ENCODE peak calls at places on chromosomes 2 and 18, in six cellular contexts. B is adrenal gland; N is type B pancreatic cell; G is T-helper 9 cell; R is Right ventricle myocardium inferior; S is naive thymus-derived CD8-positive, alpha-beta T cell. V is an unnamed sample.

GRCh38 chr2:128798502-128799283 is 480.0 kb upstream of the HS6ST1 start:
- DNase-seq in B (no peak), N (peak), G (no peak), R (no peak), S (no peak), V (no peak)

GRCh38 chr18:57901819-57902600 is 98.9 kb upstream of the ATP8B1 start:
- DNase-seq in B (no peak), N (no peak), G (no peak), R (no peak), S (no peak), V (no peak)

GRCh38 chr2:235458839-235459273 is 35.0 kb upstream of the AGAP1 start:
- DNase-seq in B (peak), N (no peak), G (no peak), R (no peak), S (no peak), V (no peak)

GRCh38 chr2:59458862-59459261 is 1094.6 kb downstream of the BCL11A start:
- DNase-seq in B (no peak), N (no peak), G (no peak), R (no peak), S (no peak), V (no peak)

GRCh38 chr2:74297391-74297790 is 45.8 kb downstream of the SLC4A5 start:
- DNase-seq in B (no peak), N (no peak), G (no peak), R (no peak), S (no peak), V (no peak)

GRCh38 chr18:44939037-44939665 is 258.5 kb downstream of the SETBP1 start:
- DNase-seq in B (no peak), N (no peak), G (no peak), R (no peak), S (no peak), V (no peak)

GRCh38 chr2:40103163-40103562 is 324.1 kb upstream of the THUMPD2 start:
- DNase-seq in B (no peak), N (no peak), G (no peak), R (no peak), S (no peak), V (no peak)

GRCh38 chr2:157625311-157625710 is 3.4 kb downstream of the ACVR1C start:
- DNase-seq in B (no peak), N (no peak), G (no peak), R (no peak), S (peak), V (no peak)

GRCh38 chr2:158321264-158321663 is 135.3 kb downstream of the CCDC148 start:
- DNase-seq in B (peak), N (no peak), G (no peak), R (no peak), S (no peak), V (no peak)

GRCh38 chr2:25177369-25177641 is 8.9 kb upstream of the POMC start:
- DNase-seq in B (no peak), N (no peak), G (no peak), R (no peak), S (no peak), V (no peak)

GRCh38 chr2:230614913-230615332 is 97.7 kb upstream of the CAB39 start:
- DNase-seq in B (no peak), N (no peak), G (no peak), R (no peak), S (no peak), V (no peak)

GRCh38 chr2:145199052-145199451 is 679.1 kb upstream of the ZEB2 start:
- DNase-seq in B (no peak), N (no peak), G (no peak), R (no peak), S (no peak), V (no peak)

GRCh38 chr18:6366776-6367175 is 47.9 kb downstream of the L3MBTL4 start:
- DNase-seq in B (no peak), N (no peak), G (no peak), R (no peak), S (no peak), V (no peak)

GRCh38 chr2:37634914-37635358 is 36.5 kb downstream of the CDC42EP3 start:
- DNase-seq in B (no peak), N (no peak), G (no peak), R (no peak), S (no peak), V (no peak)

GRCh38 chr2:11938196-11938595 is 191.8 kb downstream of the LPIN1 start:
- DNase-seq in B (no peak), N (no peak), G (no peak), R (peak), S (no peak), V (peak)

GRCh38 chr2:207836526-207837133 is 66.9 kb upstream of the FZD5 start:
- DNase-seq in B (peak), N (no peak), G (no peak), R (no peak), S (no peak), V (peak)

GRCh38 chr2:59425292-59425691 is 1128.2 kb downstream of the BCL11A start:
- DNase-seq in B (no peak), N (no peak), G (no peak), R (no peak), S (no peak), V (no peak)

GRCh38 chr2:206257345-206257744 is 17.1 kb upstream of the ZDBF2 start:
- DNase-seq in B (no peak), N (no peak), G (no peak), R (no peak), S (no peak), V (no peak)

GRCh38 chr18:57107141-57107832 is 39.6 kb upstream of the BOD1L2 start:
- DNase-seq in B (no peak), N (no peak), G (no peak), R (no peak), S (peak), V (no peak)

GRCh38 chr2:229661478-229661877 is 52.9 kb downstream of the DNER start:
- DNase-seq in B (no peak), N (no peak), G (no peak), R (no peak), S (no peak), V (no peak)

GRCh38 chr2:26652361-26653041 is 11.3 kb upstream of the CIB4 start:
- DNase-seq in B (peak), N (no peak), G (no peak), R (no peak), S (no peak), V (no peak)

GRCh38 chr2:86072271-86072858 is 33.3 kb downstream of the POLR1A start:
- DNase-seq in B (peak), N (no peak), G (no peak), R (peak), S (no peak), V (peak)

GRCh38 chr2:169119117-169119770 is 49.9 kb downstream of the DHRS9 start:
- DNase-seq in B (no peak), N (no peak), G (no peak), R (no peak), S (no peak), V (no peak)

GRCh38 chr2:222859786-222860726 is 780 bp upstream of the ACSL3 start:
- DNase-seq in B (peak), N (no peak), G (no peak), R (peak), S (no peak), V (peak)

GRCh38 chr2:107595749-107596148 is 230.9 kb upstream of the RGPD4 start:
- DNase-seq in B (no peak), N (no peak), G (no peak), R (no peak), S (no peak), V (no peak)

GRCh38 chr2:96251721-96252292 is 14.0 kb downstream of the TMEM127 start:
- DNase-seq in B (peak), N (no peak), G (no peak), R (no peak), S (no peak), V (peak)

GRCh38 chr2:55232863-55233657 is 572 bp downstream of the RPS27A start:
- DNase-seq in B (peak), N (no peak), G (peak), R (peak), S (peak), V (peak)

GRCh38 chr2:234964631-234965461 is 13.0 kb downstream of the SH3BP4 start:
- DNase-seq in B (no peak), N (no peak), G (no peak), R (peak), S (no peak), V (no peak)

GRCh38 chr2:45029215-45029614 is 20.0 kb upstream of the SIX2 start:
- DNase-seq in B (no peak), N (no peak), G (no peak), R (no peak), S (no peak), V (no peak)

GRCh38 chr2:29482341-29482740 is 367.1 kb downstream of the CLIP4 start:
- DNase-seq in B (no peak), N (no peak), G (no peak), R (no peak), S (no peak), V (no peak)

GRCh38 chr18:40367576-40367975 is 1587.5 kb upstream of the PIK3C3 start:
- DNase-seq in B (no peak), N (no peak), G (no peak), R (no peak), S (no peak), V (no peak)

GRCh38 chr2:88748005-88748404 is 56.5 kb downstream of the RPIA start:
- DNase-seq in B (no peak), N (no peak), G (no peak), R (no peak), S (no peak), V (no peak)

V was measured in right cardiac atrium.